ENCODE peak calls at places on chromosomes 3 and 15, in ten cellular contexts. Y, B, T, U, R, L, M, A, W and E are unnamed samples.

GRCh38 chr3:114451561-114452018 is 157.8 kb downstream of the TIGIT start:
- DNase-seq in W (no peak), A (no peak), M (no peak), R (peak), T (no peak), Y (no peak), U (no peak), L (peak), B (no peak), E (peak)

GRCh38 chr3:126529585-126530170 is 5.7 kb downstream of the CHST13 start:
- DNase-seq in W (no peak), R (no peak), Y (no peak), A (no peak), T (peak), U (no peak), M (no peak), B (no peak), L (no peak), E (no peak)

GRCh38 chr3:10935028-10935427 is 57.5 kb upstream of the SLC6A1 start:
- DNase-seq in T (peak), U (no peak), R (no peak), L (no peak), A (no peak), M (no peak), B (no peak), W (no peak), Y (no peak), E (no peak)

GRCh38 chr15:26873846-26874245 is 7.0 kb downstream of the GABRA5 start:
- DNase-seq in A (no peak), L (no peak), U (no peak), M (no peak), B (no peak), W (no peak), Y (peak), R (no peak), T (no peak), E (no peak)

GRCh38 chr3:151209652-151210051 is 6.6 kb upstream of the GPR171 start:
- DNase-seq in T (no peak), A (no peak), B (no peak), U (no peak), R (no peak), W (no peak), Y (no peak), M (no peak), L (no peak), E (no peak)

GRCh38 chr15:98547741-98548166 is 100.6 kb upstream of the IGF1R start:
- DNase-seq in T (peak), U (no peak), A (peak), M (no peak), R (no peak), L (no peak), Y (no peak), W (peak), B (no peak), E (peak)

GRCh38 chr3:12229144-12229871 is 59.6 kb upstream of the PPARG start:
- DNase-seq in T (no peak), L (no peak), W (no peak), R (peak), U (no peak), M (no peak), B (no peak), A (no peak), Y (no peak), E (no peak)

GRCh38 chr3:194540268-194540937 is 53.6 kb upstream of the ATP13A3 start:
- DNase-seq in R (peak), W (peak), L (no peak), A (no peak), B (no peak), T (no peak), M (no peak), Y (no peak), U (no peak), E (no peak)

GRCh38 chr3:9715764-9716437 is 12.3 kb downstream of the CPNE9 start:
- DNase-seq in B (peak), L (peak), T (peak), W (no peak), Y (peak), M (peak), R (peak), A (no peak), U (no peak), E (peak)

GRCh38 chr15:71716990-71717389 is 93.4 kb upstream of the NR2E3 start:
- DNase-seq in L (no peak), R (no peak), T (no peak), U (no peak), B (no peak), Y (no peak), W (no peak), M (no peak), A (no peak), E (no peak)

GRCh38 chr3:102148598-102149302 is 286.1 kb upstream of the ZPLD1 start:
- DNase-seq in M (no peak), U (no peak), W (no peak), L (no peak), R (no peak), Y (no peak), T (no peak), B (no peak), A (no peak), E (no peak)

GRCh38 chr3:117788086-117788485 is 1078.5 kb downstream of the TUSC7 start:
- DNase-seq in L (no peak), U (no peak), T (no peak), B (no peak), W (no peak), Y (no peak), A (no peak), M (no peak), R (peak), E (peak)

GRCh38 chr15:67832031-67832551 is 6.8 kb downstream of the SKOR1 start:
- DNase-seq in M (no peak), T (peak), A (peak), B (no peak), R (no peak), Y (no peak), L (no peak), U (no peak), W (no peak), E (no peak)

GRCh38 chr15:48861813-48862431 is 16.0 kb upstream of the EID1 start:
- DNase-seq in R (no peak), Y (no peak), M (peak), A (no peak), L (peak), U (no peak), T (no peak), B (peak), W (no peak), E (no peak)

GRCh38 chr3:193800138-193801043 is 207.4 kb downstream of the OPA1 start:
- DNase-seq in B (no peak), Y (no peak), R (no peak), W (peak), U (no peak), A (no peak), T (no peak), L (no peak), M (peak), E (no peak)

GRCh38 chr3:79286882-79287281 is 480.9 kb downstream of the ROBO1 start:
- DNase-seq in R (no peak), A (no peak), U (no peak), B (no peak), L (no peak), W (no peak), M (no peak), Y (no peak), T (no peak), E (no peak)
- TF ChIP-seq EP300 in R (no peak), A (no peak), U (no peak), B (no peak), L (no peak), W (no peak), M (no peak), Y (no peak), T (no peak), E (no peak)

GRCh38 chr3:182562274-182562673 is 231.0 kb upstream of the ATP11B start:
- DNase-seq in L (no peak), B (no peak), M (no peak), Y (no peak), U (no peak), W (no peak), T (no peak), A (no peak), R (no peak), E (no peak)
- TF ChIP-seq EP300 in L (no peak), B (no peak), M (no peak), Y (no peak), U (no peak), W (no peak), T (no peak), A (no peak), R (no peak), E (no peak)

GRCh38 chr3:149638401-149639092 is 19.3 kb downstream of the WWTR1 start:
- DNase-seq in B (no peak), U (no peak), Y (no peak), M (no peak), A (no peak), L (no peak), R (no peak), T (no peak), W (no peak), E (peak)
- TF ChIP-seq EP300 in B (no peak), U (no peak), Y (no peak), M (no peak), A (no peak), L (no peak), R (no peak), T (no peak), W (no peak), E (no peak)

GRCh38 chr3:184183679-184184078 is 2.3 kb upstream of the ABCF3 start:
- DNase-seq in L (no peak), A (no peak), R (no peak), T (no peak), W (no peak), M (no peak), Y (no peak), B (no peak), U (no peak), E (no peak)
- TF ChIP-seq EP300 in L (no peak), A (no peak), R (no peak), T (no peak), W (no peak), M (no peak), Y (no peak), B (no peak), U (no peak), E (no peak)